ENCODE peak calls at places on chromosomes 6 and 20, in eight cellular contexts. U is GM12865, K is HFFc6, O is progenitor cell of endocrine pancreas, W is lower leg skin, P is stomach, M is IMR-90, X is colonic mucosa. G is an unnamed sample.

GRCh38 chr20:4563534-4563933 is 158.2 kb upstream of the PRND start:
- DNase-seq in U (peak), K (peak), O (peak), W (no peak), P (no peak), M (peak), X (no peak), G (peak)

GRCh38 chr6:72084992-72085569 is 198.7 kb downstream of the RIMS1 start:
- DNase-seq in U (peak), K (no peak), O (no peak), W (no peak), P (no peak), M (peak), X (no peak), G (no peak)

GRCh38 chr6:129901910-129902309 is 40.8 kb upstream of the TMEM244 start:
- DNase-seq in U (peak), K (no peak), O (no peak), W (no peak), P (no peak), M (peak), X (no peak), G (no peak)

GRCh38 chr6:24902782-24903181 is 33.0 kb downstream of the RIPOR2 start:
- DNase-seq in U (no peak), K (peak), O (no peak), W (no peak), P (no peak), M (peak), X (no peak), G (no peak)

GRCh38 chr6:117668736-117669135 is 6.5 kb upstream of the NUS1 start:
- DNase-seq in U (no peak), K (no peak), O (no peak), W (no peak), P (no peak), M (no peak), X (no peak), G (no peak)

GRCh38 chr6:14270142-14270893 is 152.7 kb downstream of the CD83 start:
- DNase-seq in U (no peak), K (no peak), O (no peak), W (no peak), P (no peak), M (no peak), X (no peak), G (no peak)

GRCh38 chr6:31042801-31043200 is 32.5 kb downstream of the MUC22 start:
- DNase-seq in U (peak), K (peak), O (peak), W (no peak), P (peak), M (peak), X (peak), G (peak)

GRCh38 chr20:62860924-62861691 is 514 bp downstream of the TCFL5 start:
- DNase-seq in U (peak), K (no peak), O (no peak), W (no peak), P (no peak), M (no peak), X (no peak), G (peak)

GRCh38 chr20:14415492-14415891 is 78.1 kb upstream of the FLRT3 start:
- DNase-seq in U (no peak), K (no peak), O (no peak), W (no peak), P (no peak), M (no peak), X (no peak), G (peak)

GRCh38 chr6:129786548-129786947 is 74.6 kb downstream of the TMEM244 start:
- DNase-seq in U (no peak), K (no peak), O (no peak), W (no peak), P (no peak), M (peak), X (no peak), G (peak)

GRCh38 chr6:69894578-69895347 is 28.4 kb downstream of the COL19A1 start:
- DNase-seq in U (peak), K (no peak), O (no peak), W (no peak), P (no peak), M (peak), X (no peak), G (no peak)

GRCh38 chr6:142885182-142885867 is 59.7 kb downstream of the HIVEP2 start:
- DNase-seq in U (peak), K (peak), O (no peak), W (no peak), P (no peak), M (peak), X (no peak), G (peak)

GRCh38 chr6:18350728-18351127 is 36.4 kb upstream of the RNF144B start:
- DNase-seq in U (no peak), K (no peak), O (no peak), W (no peak), P (no peak), M (no peak), X (no peak), G (no peak)

GRCh38 chr6:143575440-143575839 is 63.9 kb upstream of the FUCA2 start:
- DNase-seq in U (peak), K (peak), O (peak), W (peak), P (peak), M (peak), X (peak), G (peak)

GRCh38 chr20:49747707-49748524 is 34.2 kb upstream of the B4GALT5 start:
- DNase-seq in U (peak), K (no peak), O (no peak), W (peak), P (peak), M (peak), X (peak), G (peak)

GRCh38 chr20:16580127-16580526 is 6.9 kb upstream of the KIF16B start:
- DNase-seq in U (no peak), K (peak), O (no peak), W (no peak), P (no peak), M (peak), X (peak), G (no peak)

GRCh38 chr6:110660066-110660655 is 155.1 kb downstream of the CDK19 start:
- DNase-seq in U (no peak), K (no peak), O (no peak), W (no peak), P (no peak), M (no peak), X (no peak), G (no peak)

GRCh38 chr6:56899311-56899710 is 55.6 kb upstream of the BEND6 start:
- DNase-seq in U (no peak), K (peak), O (no peak), W (no peak), P (no peak), M (peak), X (peak), G (no peak)

GRCh38 chr6:127630800-127631199 is 53.8 kb downstream of the C6orf58 start:
- DNase-seq in U (no peak), K (peak), O (no peak), W (no peak), P (no peak), M (no peak), X (no peak), G (no peak)

GRCh38 chr6:37884548-37884947 is 65.0 kb downstream of the ZFAND3 start:
- DNase-seq in U (no peak), K (no peak), O (no peak), W (no peak), P (no peak), M (no peak), X (no peak), G (no peak)

GRCh38 chr6:138291849-138292181 is 73.5 kb upstream of the PBOV1 start:
- DNase-seq in U (no peak), K (no peak), O (no peak), W (no peak), P (no peak), M (no peak), X (no peak), G (no peak)

GRCh38 chr6:7784706-7785105 is 58.8 kb downstream of the BMP6 start:
- DNase-seq in U (peak), K (no peak), O (no peak), W (no peak), P (no peak), M (no peak), X (no peak), G (no peak)

GRCh38 chr20:63701329-63702035 is 5.0 kb downstream of the TNFRSF6B start:
- DNase-seq in U (no peak), K (no peak), O (no peak), W (no peak), P (no peak), M (no peak), X (no peak), G (peak)

GRCh38 chr6:29376003-29376402 is 912 bp upstream of the OR12D3 start:
- DNase-seq in U (peak), K (no peak), O (no peak), W (no peak), P (no peak), M (no peak), X (no peak), G (peak)

GRCh38 chr6:55449219-55449618 is 122.0 kb downstream of the GFRAL start:
- DNase-seq in U (peak), K (no peak), O (no peak), W (no peak), P (no peak), M (no peak), X (no peak), G (no peak)
- TF ChIP-seq CTCF in U (no peak), K (no peak), O (peak), W (no peak), P (no peak), M (no peak), X (no peak), G (peak)

GRCh38 chr6:4895971-4896370 is 107.9 kb downstream of the RPP40 start:
- DNase-seq in U (no peak), K (no peak), O (no peak), W (no peak), P (no peak), M (no peak), X (no peak), G (no peak)
- TF ChIP-seq CTCF in U (no peak), K (no peak), O (no peak), W (no peak), P (no peak), M (no peak), X (no peak), G (no peak)

GRCh38 chr20:24657211-24657610 is 187.8 kb downstream of the SYNDIG1 start:
- DNase-seq in U (no peak), K (no peak), O (no peak), W (no peak), P (peak), M (peak), X (no peak), G (no peak)

GRCh38 chr20:24660651-24661050 is 191.2 kb downstream of the SYNDIG1 start:
- DNase-seq in U (no peak), K (no peak), O (no peak), W (no peak), P (no peak), M (no peak), X (no peak), G (no peak)

GRCh38 chr20:24656391-24656790 is 187.0 kb downstream of the SYNDIG1 start:
- DNase-seq in U (no peak), K (no peak), O (no peak), W (no peak), P (no peak), M (no peak), X (no peak), G (no peak)

GRCh38 chr20:24658920-24659660 is 189.7 kb downstream of the SYNDIG1 start:
- DNase-seq in U (no peak), K (no peak), O (no peak), W (no peak), P (no peak), M (no peak), X (no peak), G (no peak)

GRCh38 chr20:24657878-24658620 is 188.6 kb downstream of the SYNDIG1 start:
- DNase-seq in U (no peak), K (no peak), O (no peak), W (no peak), P (no peak), M (no peak), X (no peak), G (no peak)
- TF ChIP-seq CTCF in U (no peak), K (no peak), O (no peak), W (no peak), P (no peak), M (no peak), X (no peak), G (no peak)

DNA sequence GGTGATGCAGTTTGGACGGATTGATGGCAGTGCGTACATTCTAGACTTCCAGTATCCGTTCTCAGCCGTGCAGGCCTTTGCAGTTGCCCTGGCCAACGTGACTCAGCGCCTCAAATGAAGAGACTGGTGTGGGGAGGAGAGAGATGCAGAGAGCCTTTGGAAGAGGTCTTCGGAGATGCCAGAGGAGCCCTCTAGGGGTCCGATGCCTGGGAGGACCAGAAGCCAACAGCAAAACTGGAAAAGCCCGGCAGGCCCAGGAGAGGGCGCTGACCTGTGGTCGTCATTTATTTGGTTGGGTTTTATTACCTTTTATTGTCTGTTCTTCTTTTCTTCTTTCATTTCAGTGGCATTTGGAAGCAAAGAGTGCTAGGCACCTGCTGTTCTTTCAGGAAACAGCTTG is 53.3 kb upstream of the TMEM181 start:
- DNase-seq in U (no peak), K (no peak), O (peak), W (no peak), P (no peak), M (peak), X (no peak), G (no peak)
- TF ChIP-seq CTCF in U (no peak), K (peak), O (peak), W (no peak), P (no peak), M (peak), X (no peak), G (no peak)

GRCh38 chr6:44152533-44152932 is 6.1 kb upstream of the CAPN11 start:
- DNase-seq in U (no peak), K (no peak), O (no peak), W (no peak), P (no peak), M (no peak), X (no peak), G (no peak)
- TF ChIP-seq CTCF in U (no peak), K (no peak), O (no peak), W (no peak), P (no peak), M (no peak), X (no peak), G (no peak)

DNA sequence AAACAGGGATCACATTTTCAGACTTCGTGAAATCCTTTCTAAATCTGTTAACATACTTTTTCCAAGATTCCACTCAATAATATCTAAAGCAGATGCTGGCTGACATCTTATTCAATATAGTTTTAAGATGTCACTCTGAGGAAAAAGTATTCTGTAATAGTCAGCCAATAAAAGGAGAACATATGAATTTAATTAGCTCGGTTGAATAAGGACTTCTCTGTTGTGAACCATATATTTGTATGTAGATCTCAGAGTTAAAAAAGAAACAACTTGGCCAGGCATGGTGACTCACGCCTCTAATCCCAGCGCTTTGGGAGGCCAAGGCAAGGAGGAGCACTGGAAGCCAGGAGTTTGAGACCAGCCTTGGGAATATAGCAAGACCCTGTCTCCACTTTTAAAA is 7.4 kb upstream of the CD24 start:
- DNase-seq in U (no peak), K (peak), O (no peak), W (no peak), P (no peak), M (no peak), X (no peak), G (no peak)
- TF ChIP-seq CTCF in U (no peak), K (no peak), O (no peak), W (no peak), P (no peak), M (no peak), X (no peak), G (no peak)

G was measured in Calu3.